ENCODE peak calls at places on chromosomes 16 and 17, in eight cellular contexts. I, H, Q, J, C, X, D and U are unnamed samples.
A peak's percentile ranks its signal among the peaks of the same experiment; 100 is the strongest.

GRCh38 chr17:45976755-45977505 is 22.1 kb upstream of the STH start:
- DNase-seq in I (no peak), H (no peak), Q (no peak), J (no peak), C (no peak), X (no peak), D (no peak), U (no peak)

GRCh38 chr16:2022723-2023097 is 3.1 kb downstream of the NPW start:
- DNase-seq in I (no peak), H (no peak), Q (no peak), J (peak; percentile 63), C (peak; percentile 20), X (peak; percentile 49), D (peak; percentile 85), U (no peak)

GRCh38 chr17:45276031-45276430 is 14.1 kb upstream of the SPATA32 start:
- DNase-seq in I (no peak), H (no peak), Q (no peak), J (no peak), C (no peak), X (no peak), D (no peak), U (no peak)

GRCh38 chr17:8606415-8606814 is 24.1 kb downstream of the MYH10 start:
- DNase-seq in I (no peak), H (no peak), Q (no peak), J (no peak), C (no peak), X (peak; percentile 42), D (no peak), U (no peak)

GRCh38 chr17:51682115-51682514 is 421.8 kb downstream of the UTP18 start:
- DNase-seq in I (no peak), H (no peak), Q (no peak), J (no peak), C (no peak), X (no peak), D (no peak), U (no peak)

GRCh38 chr16:26240807-26241206 is 549.0 kb downstream of the HS3ST4 start:
- DNase-seq in I (no peak), H (no peak), Q (no peak), J (no peak), C (no peak), X (no peak), D (no peak), U (no peak)

GRCh38 chr17:42679001-42679491 is 2.3 kb upstream of the PLEKHH3 start:
- DNase-seq in I (no peak), H (no peak), Q (no peak), J (peak; percentile 69), C (peak; percentile 70), X (peak; percentile 62), D (no peak), U (no peak)

GRCh38 chr16:56481468-56482112 is 30.2 kb downstream of the OGFOD1 start:
- DNase-seq in I (no peak), H (no peak), Q (no peak), J (no peak), C (no peak), X (no peak), D (no peak), U (no peak)

GRCh38 chr16:85898521-85899442 is at the start of gene IRF8:
- DNase-seq in I (no peak), H (peak; percentile 54), Q (no peak), J (peak; percentile 77), C (no peak), X (peak; percentile 27), D (no peak), U (no peak)

GRCh38 chr16:4651842-4652241 is 27.2 kb downstream of the MGRN1 start:
- DNase-seq in I (no peak), H (no peak), Q (no peak), J (no peak), C (no peak), X (no peak), D (no peak), U (no peak)

GRCh38 chr16:55494994-55495421 is 13.9 kb upstream of the LPCAT2 start:
- DNase-seq in I (no peak), H (no peak), Q (no peak), J (peak; percentile 39), C (peak; percentile 60), X (peak; percentile 62), D (peak; percentile 49), U (no peak)

GRCh38 chr16:46712911-46713310 is 23.5 kb downstream of the ORC6 start:
- DNase-seq in I (no peak), H (no peak), Q (no peak), J (no peak), C (no peak), X (no peak), D (no peak), U (no peak)

GRCh38 chr17:75096082-75096625 is 8.4 kb downstream of the SLC16A5 start:
- DNase-seq in I (peak; percentile 95), H (no peak), Q (no peak), J (no peak), C (peak; percentile 92), X (no peak), D (no peak), U (peak; percentile 84)

GRCh38 chr17:81510798-81511549 is 1.6 kb downstream of the ACTG1 start:
- DNase-seq in I (no peak), H (no peak), Q (no peak), J (no peak), C (no peak), X (no peak), D (no peak), U (no peak)

GRCh38 chr16:89257281-89257731 is 39.8 kb downstream of the ZNF778 start:
- DNase-seq in I (no peak), H (no peak), Q (no peak), J (no peak), C (no peak), X (peak; percentile 33), D (no peak), U (no peak)
- TF ChIP-seq CTCF in I (no peak), H (no peak), Q (no peak), J (no peak), C (no peak), X (peak; percentile 11), D (no peak), U (peak; percentile 14)

DNA sequence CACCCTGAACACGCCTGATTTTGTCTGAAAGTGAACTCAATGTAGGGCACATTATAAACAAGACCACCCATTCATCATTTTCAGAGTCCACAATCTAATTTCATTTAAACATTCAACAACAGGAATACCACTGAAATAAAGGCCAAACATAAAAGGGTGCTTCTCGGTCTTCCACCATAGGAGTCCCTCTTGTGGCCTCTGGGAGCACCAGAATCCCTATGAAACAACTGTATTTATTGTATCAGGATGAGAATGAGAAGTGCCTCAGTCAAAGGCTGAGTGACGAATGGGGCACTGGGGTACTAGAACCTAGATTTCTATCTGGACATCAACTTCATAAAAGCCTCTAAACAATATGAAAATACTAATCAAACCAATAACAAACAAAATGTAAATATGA is 40.4 kb downstream of the NXPH3 start:
- DNase-seq in I (no peak), H (no peak), Q (no peak), J (no peak), C (peak; percentile 3), X (no peak), D (no peak), U (no peak)
- TF ChIP-seq CTCF in I (peak; percentile 27), H (peak; percentile 21), Q (no peak), J (no peak), C (no peak), X (peak; percentile 33), D (peak; percentile 22), U (peak; percentile 17)

DNA sequence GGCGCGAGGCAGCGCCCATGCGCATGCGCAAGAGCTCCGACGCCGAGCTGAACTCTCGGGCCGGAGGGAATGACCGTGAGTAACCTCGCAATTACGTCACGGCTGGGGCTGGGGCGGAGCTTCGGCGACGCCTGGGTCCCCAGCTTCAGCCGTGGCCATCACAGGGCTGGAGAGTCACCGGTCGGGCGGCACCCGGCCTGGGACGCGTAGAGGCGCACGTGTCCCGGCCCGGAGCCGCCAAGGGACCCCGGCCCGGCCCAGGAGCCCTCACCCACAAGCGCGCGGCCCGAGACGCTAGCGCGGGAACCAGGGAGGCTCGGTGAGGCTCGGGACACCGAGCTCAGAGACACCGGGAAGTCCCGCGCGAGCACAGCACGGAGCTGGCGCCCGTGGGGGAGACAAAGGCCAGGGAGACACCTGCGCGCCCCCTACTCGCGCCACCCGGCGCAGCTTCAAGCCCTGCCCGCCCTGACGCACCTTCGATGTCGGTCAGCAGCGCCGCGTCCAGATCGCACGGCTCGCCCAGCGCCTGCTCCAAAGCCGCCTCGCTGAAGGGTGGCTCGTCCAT is 452 bp downstream of the SREBF1 start:
- DNase-seq in I (peak; percentile 92), H (peak; percentile 99), Q (peak; percentile 62), J (peak; percentile 97), C (peak; percentile 95), X (peak; percentile 97), D (peak; percentile 99), U (peak; percentile 78)
- TF ChIP-seq CTCF in I (no peak), H (no peak), Q (no peak), J (no peak), C (no peak), X (no peak), D (no peak), U (no peak)

GRCh38 chr16:3549906-3550305 is 27.3 kb downstream of the NLRC3 start:
- DNase-seq in I (no peak), H (no peak), Q (no peak), J (no peak), C (no peak), X (no peak), D (no peak), U (no peak)

GRCh38 chr16:3548859-3549258 is 28.3 kb downstream of the NLRC3 start:
- DNase-seq in I (no peak), H (no peak), Q (no peak), J (no peak), C (no peak), X (no peak), D (no peak), U (no peak)

GRCh38 chr16:3550851-3551847 is 26.1 kb downstream of the NLRC3 start:
- DNase-seq in I (no peak), H (no peak), Q (no peak), J (no peak), C (no peak), X (no peak), D (no peak), U (no peak)

GRCh38 chr16:3553138-3553923 is 23.9 kb downstream of the NLRC3 start:
- DNase-seq in I (no peak), H (no peak), Q (no peak), J (no peak), C (no peak), X (no peak), D (no peak), U (no peak)

DNA sequence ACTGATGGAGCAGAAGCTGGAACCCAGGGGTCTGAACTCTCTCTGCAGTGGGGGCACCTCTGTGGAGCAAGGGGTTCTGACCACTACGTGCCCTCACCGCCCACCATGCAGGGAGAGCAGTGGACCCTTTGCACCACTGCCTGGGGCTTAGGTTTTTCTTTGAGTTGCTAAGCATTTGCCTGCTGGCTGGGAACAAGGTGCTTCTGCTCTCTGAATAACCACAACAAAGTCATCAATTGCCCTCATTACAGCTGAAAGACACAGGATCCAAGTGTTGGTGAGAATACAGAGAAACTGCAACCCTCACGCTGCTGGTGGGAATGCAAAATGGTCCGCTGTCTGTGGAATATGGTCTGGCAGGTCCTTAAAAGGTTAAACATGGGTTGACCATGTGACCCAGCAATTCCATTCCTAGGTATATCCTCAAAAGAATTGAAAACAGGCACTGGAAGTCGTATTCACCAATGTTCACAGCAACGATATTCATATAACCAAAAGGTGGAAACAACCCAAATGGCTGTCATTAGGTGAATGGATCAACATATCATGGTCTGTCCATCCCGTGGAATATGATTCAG is 22.8 kb downstream of the NLRC3 start:
- DNase-seq in I (no peak), H (no peak), Q (no peak), J (no peak), C (no peak), X (no peak), D (no peak), U (no peak)
- TF ChIP-seq CTCF in I (no peak), H (no peak), Q (no peak), J (no peak), C (no peak), X (no peak), D (no peak), U (no peak)